ENCODE peak calls at places on chromosomes 7 and 10, in six cellular contexts. K is activated CD8-positive, alpha-beta memory T cell treated with anti-CD3 and anti-CD28 coated beads for 24 hours; M is NCI-H1105 treated with DMSO at 0.1 percent for 48 hours; Q is heart left ventricle; A is activated CD4-positive, alpha-beta T cell treated with anti-CD3 and anti-CD28 coated beads for 24 hours; W is central memory CD4-positive, alpha-beta T cell. I is an unnamed sample.
A peak's percentile ranks its signal among the peaks of the same experiment; 100 is the strongest.

GRCh38 chr10:117477241-117477947 is 65.2 kb upstream of the EMX2 start:
- DNase-seq in K (no peak), M (no peak), Q (no peak), A (no peak), W (no peak), I (no peak)

GRCh38 chr7:26413007-26413691 is 121.5 kb downstream of the SNX10 start:
- DNase-seq in K (no peak), M (peak; percentile 97), Q (no peak), A (no peak), W (no peak), I (no peak)

GRCh38 chr10:112026438-112026837 is 157.1 kb downstream of the GPAM start:
- DNase-seq in K (no peak), M (no peak), Q (no peak), A (no peak), W (no peak), I (no peak)

GRCh38 chr7:128407751-128408708 is 1.8 kb downstream of the IMPDH1 start:
- DNase-seq in K (no peak), M (no peak), Q (no peak), A (no peak), W (no peak), I (no peak)

GRCh38 chr10:7507887-7508726 is 97.3 kb upstream of the SFMBT2 start:
- DNase-seq in K (peak; percentile 76), M (no peak), Q (no peak), A (no peak), W (no peak), I (no peak)

GRCh38 chr7:91064938-91065337 is 199.3 kb upstream of the FZD1 start:
- DNase-seq in K (no peak), M (no peak), Q (no peak), A (no peak), W (no peak), I (no peak)

GRCh38 chr10:97408496-97408992 is 7.4 kb upstream of the RRP12 start:
- DNase-seq in K (no peak), M (no peak), Q (no peak), A (no peak), W (no peak), I (no peak)

GRCh38 chr10:66627156-66627555 is 298.7 kb upstream of the LRRTM3 start:
- DNase-seq in K (no peak), M (no peak), Q (no peak), A (no peak), W (no peak), I (peak; percentile 44)

GRCh38 chr10:104029528-104029875 is 56.2 kb downstream of the COL17A1 start:
- DNase-seq in K (no peak), M (no peak), Q (peak; percentile 87), A (no peak), W (no peak), I (no peak)

GRCh38 chr7:13989944-13990295 is 454 bp upstream of the ETV1 start:
- DNase-seq in K (no peak), M (peak; percentile 58), Q (no peak), A (no peak), W (no peak), I (no peak)

GRCh38 chr7:30226593-30227268 is 57.7 kb upstream of the ZNRF2 start:
- DNase-seq in K (no peak), M (peak; percentile 83), Q (no peak), A (no peak), W (no peak), I (peak; percentile 13)

GRCh38 chr10:124733566-124734245 is 10.5 kb downstream of the FAM53B start:
- DNase-seq in K (peak; percentile 55), M (no peak), Q (peak; percentile 41), A (no peak), W (no peak), I (no peak)

GRCh38 chr7:117997862-117998825 is 124.9 kb upstream of the CTTNBP2 start:
- DNase-seq in K (no peak), M (no peak), Q (no peak), A (no peak), W (no peak), I (no peak)

GRCh38 chr7:1252543-1253090 is 19.9 kb downstream of the UNCX start:
- DNase-seq in K (no peak), M (no peak), Q (no peak), A (no peak), W (no peak), I (no peak)

GRCh38 chr10:13829790-13830189 is 243.0 kb downstream of the PRPF18 start:
- DNase-seq in K (no peak), M (no peak), Q (no peak), A (no peak), W (no peak), I (no peak)

GRCh38 chr10:79105164-79105739 is 36.5 kb downstream of the ZMIZ1 start:
- DNase-seq in K (no peak), M (no peak), Q (no peak), A (no peak), W (no peak), I (no peak)

GRCh38 chr10:4372601-4373000 is 453.4 kb upstream of the AKR1E2 start:
- DNase-seq in K (no peak), M (no peak), Q (peak; percentile 35), A (no peak), W (no peak), I (no peak)

GRCh38 chr10:49138361-49138891 is 4.6 kb upstream of the FAM170B start:
- DNase-seq in K (peak; percentile 24), M (no peak), Q (no peak), A (no peak), W (no peak), I (no peak)

GRCh38 chr10:35739998-35740397 is 97.9 kb upstream of the FZD8 start:
- DNase-seq in K (no peak), M (no peak), Q (no peak), A (no peak), W (no peak), I (no peak)

GRCh38 chr7:77982926-77983550 is 184.5 kb downstream of the PHTF2 start:
- DNase-seq in K (no peak), M (no peak), Q (no peak), A (no peak), W (no peak), I (no peak)

GRCh38 chr7:14888904-14889482 is 13.6 kb downstream of the DGKB start:
- DNase-seq in K (no peak), M (no peak), Q (no peak), A (no peak), W (no peak), I (no peak)

GRCh38 chr7:98613601-98614425 is 3.3 kb upstream of the NPTX2 start:
- DNase-seq in K (no peak), M (no peak), Q (no peak), A (no peak), W (no peak), I (peak; percentile 26)

GRCh38 chr7:73382938-73383503 is 50.6 kb upstream of the FZD9 start:
- DNase-seq in K (no peak), M (no peak), Q (no peak), A (no peak), W (no peak), I (no peak)

GRCh38 chr7:4665661-4666060 is 16.4 kb upstream of the FOXK1 start:
- DNase-seq in K (no peak), M (no peak), Q (no peak), A (no peak), W (no peak), I (peak; percentile 83)

GRCh38 chr7:98034044-98035035 is 44.3 kb upstream of the OCM2 start:
- DNase-seq in K (no peak), M (no peak), Q (no peak), A (no peak), W (no peak), I (no peak)

GRCh38 chr7:155804897-155805825 is 7.1 kb downstream of the SHH start:
- DNase-seq in K (peak; percentile 83), M (peak; percentile 64), Q (no peak), A (peak; percentile 48), W (no peak), I (peak; percentile 72)

GRCh38 chr10:67861750-67862460 is 22.6 kb upstream of the SIRT1 start:
- DNase-seq in K (no peak), M (no peak), Q (no peak), A (no peak), W (no peak), I (no peak)

GRCh38 chr10:60296073-60296472 is 93.6 kb downstream of the ANK3 start:
- DNase-seq in K (no peak), M (no peak), Q (no peak), A (no peak), W (no peak), I (no peak)

GRCh38 chr7:52944916-52945315 is 90.5 kb upstream of the POM121L12 start:
- DNase-seq in K (no peak), M (no peak), Q (no peak), A (no peak), W (no peak), I (no peak)

GRCh38 chr7:105917659-105918058 is 41.3 kb upstream of the ATXN7L1 start:
- DNase-seq in K (no peak), M (no peak), Q (no peak), A (no peak), W (no peak), I (no peak)